ENCODE peak calls at places on chromosomes 2 and 18, in nine cellular contexts. J is stimulated activated CD4-positive, alpha-beta T cell treated with anti-CD3 and anti-CD28 coated beads, Interleukin-12 subunit alpha, Interleukin-12 subunit beta, amount 100 ng/mL, for 24 hours; O is activated T-helper 1 cell treated with Interleukin-2 at 50 U/mL for 16 hours; Q is LoVo; M is NCI-H1694 treated with DMSO at 0.1 percent for 48 hours; P is dorsolateral prefrontal cortex; Y is NCI-H748 treated with DMSO at 0.1 percent for 48 hours; A is transverse colon; S is Peyer's patch. K is an unnamed sample.

GRCh38 chr2:123380536-123380935 is 644.6 kb upstream of the CNTNAP5 start:
- DNase-seq in P (no peak), Q (no peak), A (no peak), O (no peak), J (no peak), M (no peak), Y (no peak), S (no peak), K (no peak)

GRCh38 chr18:68721681-68722583 is 7.0 kb upstream of the TMX3 start:
- DNase-seq in S (no peak), M (no peak), J (no peak), A (no peak), Y (no peak), O (no peak), P (no peak), Q (no peak), K (no peak)

GRCh38 chr2:160566717-160567116 is 73.1 kb upstream of the RBMS1 start:
- DNase-seq in Y (no peak), J (no peak), S (no peak), O (no peak), M (no peak), Q (no peak), P (no peak), A (no peak), K (no peak)

GRCh38 chr18:59691046-59691395 is 6.2 kb downstream of the CCBE1 start:
- DNase-seq in M (peak), J (no peak), Y (no peak), Q (no peak), O (no peak), S (no peak), P (no peak), A (no peak), K (no peak)

GRCh38 chr2:29113891-29114321 is 1.3 kb upstream of the CLIP4 start:
- DNase-seq in Y (no peak), M (no peak), J (no peak), Q (peak), S (no peak), A (peak), O (no peak), P (no peak), K (no peak)

GRCh38 chr2:159497256-159497655 is 119.1 kb downstream of the BAZ2B start:
- DNase-seq in Y (no peak), J (no peak), A (no peak), O (no peak), P (no peak), S (no peak), M (no peak), Q (peak), K (no peak)

GRCh38 chr18:7457276-7457675 is 109.8 kb upstream of the PTPRM start:
- DNase-seq in M (no peak), O (no peak), Y (no peak), Q (no peak), J (no peak), P (no peak), S (no peak), A (no peak), K (no peak)

GRCh38 chr18:64183674-64184073 is 34.8 kb upstream of the LINC00305 start:
- DNase-seq in Y (no peak), J (no peak), P (no peak), S (no peak), A (no peak), O (no peak), Q (no peak), M (no peak), K (no peak)

GRCh38 chr2:224956706-224957105 is 85.6 kb downstream of the DOCK10 start:
- DNase-seq in J (no peak), Y (no peak), S (no peak), O (no peak), A (no peak), M (peak), Q (no peak), P (no peak), K (no peak)

GRCh38 chr2:46058140-46058539 is 239.1 kb upstream of the EPAS1 start:
- DNase-seq in Y (no peak), P (no peak), J (no peak), O (no peak), A (no peak), M (no peak), Q (no peak), S (no peak), K (no peak)

GRCh38 chr2:54419855-54420550 is 36.1 kb upstream of the SPTBN1 start:
- DNase-seq in P (no peak), J (no peak), Y (no peak), S (no peak), A (no peak), Q (no peak), M (no peak), O (no peak), K (no peak)

GRCh38 chr2:48768669-48769068 is 13.1 kb upstream of the LHCGR start:
- DNase-seq in Q (no peak), P (no peak), M (no peak), S (no peak), O (no peak), Y (no peak), J (no peak), A (no peak), K (no peak)

GRCh38 chr18:46158498-46158897 is 54.3 kb downstream of the HAUS1 start:
- DNase-seq in Y (no peak), M (no peak), S (no peak), A (no peak), O (no peak), P (no peak), Q (no peak), J (no peak), K (no peak)

GRCh38 chr2:180130403-180130802 is 123.3 kb upstream of the CWC22 start:
- DNase-seq in A (no peak), O (no peak), Y (no peak), P (no peak), Q (no peak), S (no peak), M (no peak), J (no peak), K (no peak)

GRCh38 chr2:235737396-235737795 is 243.6 kb downstream of the AGAP1 start:
- DNase-seq in S (no peak), P (no peak), J (no peak), M (no peak), A (no peak), Y (no peak), O (no peak), Q (no peak), K (no peak)

GRCh38 chr18:76363451-76364120 is 131.5 kb downstream of the ZNF516 start:
- DNase-seq in A (no peak), P (no peak), O (no peak), M (no peak), Y (no peak), J (no peak), S (no peak), Q (no peak), K (no peak)

GRCh38 chr2:38610851-38611801 is 8.4 kb upstream of the HNRNPLL start:
- DNase-seq in M (no peak), Y (no peak), S (no peak), Q (no peak), J (no peak), O (no peak), A (no peak), P (no peak), K (no peak)

GRCh38 chr2:45342-46130 is 769 bp downstream of the FAM110C start:
- DNase-seq in M (no peak), J (no peak), P (no peak), A (peak), Y (no peak), Q (no peak), O (no peak), S (no peak), K (no peak)

GRCh38 chr2:238925816-238926215 is 77.9 kb downstream of the TWIST2 start:
- DNase-seq in P (no peak), Q (no peak), Y (no peak), S (no peak), A (no peak), J (no peak), O (no peak), M (no peak), K (no peak)

GRCh38 chr2:236341721-236342120 is 77.5 kb upstream of the ASB18 start:
- DNase-seq in Y (no peak), A (no peak), Q (no peak), O (no peak), J (no peak), S (no peak), M (no peak), P (no peak), K (no peak)

GRCh38 chr18:24491882-24492281 is 31.4 kb downstream of the HRH4 start:
- DNase-seq in P (no peak), A (peak), J (no peak), Y (no peak), S (peak), M (no peak), Q (no peak), O (no peak), K (no peak)

GRCh38 chr2:120291464-120292311 is 39.0 kb downstream of the RALB start:
- DNase-seq in Q (no peak), J (no peak), Y (no peak), A (no peak), M (no peak), O (no peak), P (no peak), S (no peak), K (no peak)

GRCh38 chr2:113274427-113274826 is 4.3 kb downstream of the PAX8 start:
- DNase-seq in P (no peak), Y (no peak), Q (no peak), A (no peak), O (no peak), J (no peak), S (no peak), M (no peak), K (no peak)

GRCh38 chr2:33476100-33476792 is at the start of gene RASGRP3:
- DNase-seq in O (peak), P (peak), Q (peak), S (peak), A (peak), J (peak), Y (peak), M (peak), K (peak)

GRCh38 chr2:174787485-174788205 is 23.4 kb upstream of the CHRNA1 start:
- DNase-seq in Q (no peak), M (peak), J (no peak), A (no peak), O (no peak), S (no peak), P (no peak), Y (no peak), K (no peak)

GRCh38 chr2:20184067-20184938 is 40.6 kb downstream of the SDC1 start:
- DNase-seq in P (no peak), A (no peak), S (no peak), O (no peak), M (no peak), Q (peak), J (no peak), Y (no peak), K (no peak)

GRCh38 chr2:236168110-236169067 is at the start of gene GBX2:
- DNase-seq in P (no peak), Q (no peak), A (peak), S (no peak), J (no peak), M (peak), O (no peak), Y (peak), K (no peak)

GRCh38 chr2:136308621-136309020 is 190.7 kb upstream of the CXCR4 start:
- DNase-seq in Y (no peak), S (no peak), A (no peak), Q (no peak), P (no peak), M (no peak), J (no peak), O (no peak), K (no peak)

GRCh38 chr2:184765048-184765881 is 166.9 kb downstream of the ZNF804A start:
- DNase-seq in Y (no peak), A (no peak), J (no peak), M (no peak), S (no peak), O (no peak), Q (no peak), P (no peak), K (no peak)

GRCh38 chr2:40344364-40344763 is 107.5 kb downstream of the SLC8A1 start:
- DNase-seq in Q (no peak), A (no peak), J (no peak), Y (no peak), S (no peak), O (no peak), P (no peak), M (no peak), K (no peak)

GRCh38 chr2:235523021-235523420 is 29.2 kb downstream of the AGAP1 start:
- DNase-seq in M (no peak), A (peak), Q (no peak), J (no peak), P (no peak), S (no peak), O (no peak), Y (no peak), K (no peak)

GRCh38 chr2:235160281-235160805 is 208.5 kb downstream of the SH3BP4 start:
- DNase-seq in Y (no peak), J (no peak), A (no peak), P (no peak), Q (no peak), M (no peak), S (no peak), O (no peak), K (no peak)

GRCh38 chr2:96342085-96342484 is 6.5 kb downstream of the NCAPH start:
- DNase-seq in A (no peak), Y (no peak), J (no peak), O (peak), Q (no peak), S (no peak), P (no peak), M (no peak), K (no peak)

K was measured in amygdala.